ENCODE peak calls at places on chromosomes 2 and 18, in nine cellular contexts. B is astrocyte, A is fibroblast of mammary gland, O is AG09309, N is mucosa of descending colon, L is GM10248, J is omental fat pad, X is A549, V is adrenal gland. Y is an unnamed sample.

GRCh38 chr2:134576478-134576877 is 142.3 kb downstream of the TMEM163 start:
- DNase-seq in V (no peak), J (no peak), L (no peak), X (no peak), A (no peak), N (no peak), B (no peak), O (no peak), Y (no peak)

GRCh38 chr2:98691307-98691706 is 39.6 kb downstream of the MGAT4A start:
- DNase-seq in O (no peak), B (no peak), A (no peak), L (no peak), N (no peak), V (no peak), X (no peak), J (no peak), Y (no peak)

GRCh38 chr2:2243666-2244065 is 87.4 kb downstream of the MYT1L start:
- DNase-seq in N (no peak), L (no peak), A (no peak), J (no peak), O (no peak), X (no peak), V (no peak), B (no peak), Y (no peak)

GRCh38 chr2:182359027-182360011 is 67.5 kb downstream of the PDE1A start:
- DNase-seq in A (peak; percentile 60), B (peak; percentile 56), O (no peak), J (no peak), L (no peak), V (no peak), N (no peak), X (peak; percentile 73), Y (no peak)

GRCh38 chr2:229133155-229133772 is 137.8 kb downstream of the PID1 start:
- DNase-seq in O (no peak), V (peak; percentile 33), A (peak; percentile 76), N (peak; percentile 69), J (no peak), X (peak; percentile 62), L (no peak), B (peak; percentile 44), Y (peak; percentile 5)

GRCh38 chr2:199810422-199811250 is 40.4 kb downstream of the FTCDNL1 start:
- DNase-seq in O (no peak), N (no peak), B (no peak), V (no peak), A (peak; percentile 82), X (no peak), J (no peak), L (no peak), Y (no peak)

GRCh38 chr18:13438507-13439056 is 220.0 kb downstream of the LDLRAD4 start:
- DNase-seq in J (no peak), O (no peak), N (no peak), A (no peak), B (no peak), X (no peak), V (no peak), L (no peak), Y (no peak)

GRCh38 chr2:121524650-121525425 is 5.8 kb upstream of the RNU4ATAC start:
- DNase-seq in A (no peak), J (no peak), X (no peak), V (peak; percentile 53), B (no peak), L (no peak), O (no peak), N (no peak), Y (no peak)

GRCh38 chr2:231597014-231597611 is 4.4 kb downstream of the TEX44 start:
- DNase-seq in J (no peak), N (no peak), V (no peak), L (peak; percentile 63), B (no peak), A (peak; percentile 88), X (no peak), O (no peak), Y (peak; percentile 64)

GRCh38 chr18:35121531-35121930 is 80.3 kb downstream of the MAPRE2 start:
- DNase-seq in X (no peak), J (no peak), V (no peak), O (no peak), B (no peak), A (no peak), L (no peak), N (no peak), Y (no peak)

GRCh38 chr2:158999458-158999857 is 31.0 kb downstream of the TANC1 start:
- DNase-seq in X (peak; percentile 14), V (no peak), O (no peak), J (no peak), L (no peak), B (peak; percentile 79), N (no peak), A (peak; percentile 67), Y (no peak)

GRCh38 chr18:76467371-76468190 is 27.5 kb downstream of the ZNF516 start:
- DNase-seq in V (peak; percentile 68), N (no peak), A (peak; percentile 54), X (no peak), L (no peak), B (no peak), J (no peak), O (no peak), Y (no peak)

GRCh38 chr2:120740765-120741513 is 5.3 kb downstream of the GLI2 start:
- DNase-seq in X (peak; percentile 60), O (no peak), L (no peak), A (no peak), N (no peak), B (no peak), V (no peak), J (no peak), Y (no peak)

GRCh38 chr2:32752952-32753351 is 125.1 kb downstream of the TTC27 start:
- DNase-seq in A (no peak), B (peak; percentile 46), O (no peak), L (no peak), N (no peak), X (no peak), V (no peak), J (no peak), Y (no peak)

GRCh38 chr2:23426284-23426905 is 41.4 kb downstream of the KLHL29 start:
- DNase-seq in N (no peak), B (peak; percentile 74), A (peak; percentile 86), O (no peak), X (no peak), L (no peak), J (no peak), V (peak; percentile 88), Y (no peak)

GRCh38 chr2:131431336-131431735 is 44.6 kb upstream of the TUBA3D start:
- DNase-seq in X (no peak), O (no peak), A (peak; percentile 65), J (no peak), V (no peak), N (no peak), B (peak; percentile 68), L (no peak), Y (no peak)

DNA sequence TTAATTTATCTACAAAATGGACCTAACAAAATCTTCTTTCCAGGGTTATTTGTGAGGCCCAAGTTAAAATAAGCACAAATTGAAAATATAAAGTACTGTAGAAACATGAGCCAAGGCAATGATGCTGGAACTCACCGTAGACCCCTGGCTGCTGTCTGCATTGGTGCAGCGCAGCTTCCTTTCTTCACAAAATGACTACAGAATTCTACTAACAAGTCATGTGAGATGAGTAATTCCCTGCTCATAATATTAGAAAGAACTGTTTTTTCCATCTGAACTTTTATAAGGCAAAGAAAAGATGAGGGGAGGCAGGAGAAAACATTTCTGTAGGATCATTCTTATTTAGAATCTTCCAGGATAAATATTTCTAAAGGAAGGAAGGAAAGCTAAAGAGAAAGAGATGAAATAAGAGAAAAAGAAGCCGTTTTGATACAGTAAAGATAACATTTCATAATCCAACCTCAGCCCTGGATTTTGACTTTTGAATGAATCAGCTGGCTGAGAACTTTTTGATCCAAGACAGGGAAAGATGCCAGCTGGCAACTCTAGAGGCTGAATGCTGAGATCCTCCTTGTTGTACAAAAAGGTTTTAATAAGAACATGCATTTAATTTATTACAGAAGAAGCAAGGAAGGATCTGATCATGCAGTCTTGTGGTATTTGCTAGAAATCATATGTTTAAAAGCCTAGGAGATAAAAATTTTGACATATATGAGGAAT is 183.9 kb upstream of the KLHL14 start:
- DNase-seq in B (peak; percentile 71), O (no peak), X (no peak), A (peak; percentile 91), V (peak; percentile 67), N (no peak), L (no peak), J (no peak), Y (no peak)
- TF ChIP-seq CTCF in B (peak; percentile 62), O (no peak), X (no peak), A (peak; percentile 90), V (no peak), N (no peak), L (no peak), J (no peak), Y (no peak)

DNA sequence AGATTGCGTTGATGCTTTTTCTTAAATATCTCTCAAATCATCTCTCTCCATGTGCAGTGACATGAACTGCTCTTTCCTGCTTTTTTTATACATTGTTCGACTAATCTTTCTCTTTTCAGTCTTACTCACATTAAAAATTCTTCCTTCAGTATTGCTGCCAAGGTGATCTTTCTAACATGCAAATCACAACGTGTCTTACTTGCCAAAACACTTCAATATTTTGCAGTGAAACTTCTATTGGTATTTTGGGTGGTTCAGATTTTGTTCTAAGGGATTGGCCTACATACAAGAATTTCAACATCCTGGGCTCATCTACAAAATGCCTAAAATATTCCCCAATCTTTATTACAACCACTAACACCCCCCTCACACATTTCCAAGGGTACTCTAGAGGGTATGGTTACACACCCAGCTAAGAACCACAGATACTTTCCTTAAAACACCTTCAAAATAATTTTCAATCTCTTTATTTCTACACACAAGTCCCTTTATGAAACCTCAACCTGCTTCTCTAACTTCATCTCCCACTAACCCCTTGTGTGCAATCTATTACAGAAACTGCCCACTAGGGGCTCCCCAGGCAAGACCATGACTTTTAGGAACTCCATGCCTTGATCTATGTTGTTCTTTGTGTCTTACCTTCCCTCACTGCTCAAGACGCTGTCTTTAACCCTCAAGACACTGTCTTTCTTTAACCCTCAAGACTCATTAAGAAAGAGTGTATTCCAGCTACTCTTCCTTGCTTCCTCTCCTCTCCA is 50.9 kb downstream of the COL3A1 start:
- DNase-seq in O (no peak), A (peak; percentile 53), V (no peak), N (no peak), J (no peak), L (no peak), B (no peak), X (peak; percentile 42), Y (no peak)
- TF ChIP-seq CTCF in O (peak; percentile 51), A (peak; percentile 70), V (no peak), N (no peak), J (no peak), L (peak; percentile 9), B (peak; percentile 37), X (peak; percentile 35), Y (peak; percentile 33)

GRCh38 chr2:233915133-233915532 is 2.0 kb upstream of the TRPM8 start:
- DNase-seq in X (peak; percentile 50), O (no peak), A (no peak), L (no peak), J (no peak), N (peak; percentile 5), V (no peak), B (no peak), Y (no peak)
- TF ChIP-seq CTCF in X (peak; percentile 58), O (peak; percentile 17), A (peak; percentile 16), L (peak; percentile 18), J (no peak), N (no peak), V (no peak), B (peak; percentile 8), Y (peak; percentile 18)

GRCh38 chr2:148557844-148558436 is 86.6 kb upstream of the EPC2 start:
- DNase-seq in L (no peak), B (no peak), A (no peak), X (no peak), N (no peak), V (no peak), O (no peak), J (no peak), Y (peak; percentile 41)
- TF ChIP-seq CTCF in L (no peak), B (no peak), A (peak; percentile 23), X (no peak), N (no peak), V (no peak), O (peak; percentile 7), J (no peak), Y (peak; percentile 31)